ENCODE peak calls at places on chromosomes 3 and 15, in six cellular contexts. One of them, this sample, is unnamed.
A peak's percentile ranks its signal among the peaks of the same experiment; 100 is the strongest.

GRCh38 chr3:134079111-134079531 is 49.4 kb upstream of the SLCO2A1 start:
- DNase-seq in mucosa of descending colon: no peak
- DNase-seq in A549: no peak
- DNase-seq in SK-N-SH: no peak
- DNase-seq in lung: peak; percentile 22
- DNase-seq in colonic mucosa: no peak
- DNase-seq in this sample: no peak

GRCh38 chr15:83850015-83850414 is 196.1 kb downstream of the ADAMTSL3 start:
- DNase-seq in mucosa of descending colon: no peak
- DNase-seq in A549: no peak
- DNase-seq in SK-N-SH: no peak
- DNase-seq in lung: no peak
- DNase-seq in colonic mucosa: no peak
- DNase-seq in this sample: no peak

GRCh38 chr3:189883113-189883753 is 237.5 kb downstream of the P3H2 start:
- DNase-seq in mucosa of descending colon: no peak
- DNase-seq in A549: no peak
- DNase-seq in SK-N-SH: no peak
- DNase-seq in lung: no peak
- DNase-seq in colonic mucosa: no peak
- DNase-seq in this sample: no peak

GRCh38 chr15:57256941-57257340 is 119.4 kb upstream of the CGNL1 start:
- DNase-seq in mucosa of descending colon: no peak
- DNase-seq in A549: no peak
- DNase-seq in SK-N-SH: no peak
- DNase-seq in lung: no peak
- DNase-seq in colonic mucosa: no peak
- DNase-seq in this sample: no peak

GRCh38 chr15:68658641-68659358 is 80.0 kb downstream of the CORO2B start:
- DNase-seq in mucosa of descending colon: no peak
- DNase-seq in A549: no peak
- DNase-seq in SK-N-SH: no peak
- DNase-seq in lung: no peak
- DNase-seq in colonic mucosa: no peak
- DNase-seq in this sample: no peak

GRCh38 chr3:61521229-61521628 is 40.1 kb upstream of the PTPRG start:
- DNase-seq in mucosa of descending colon: no peak
- DNase-seq in A549: no peak
- DNase-seq in SK-N-SH: no peak
- DNase-seq in lung: no peak
- DNase-seq in colonic mucosa: no peak
- DNase-seq in this sample: no peak

GRCh38 chr3:167705840-167706239 is 28.9 kb downstream of the PDCD10 start:
- DNase-seq in mucosa of descending colon: no peak
- DNase-seq in A549: no peak
- DNase-seq in SK-N-SH: no peak
- DNase-seq in lung: no peak
- DNase-seq in colonic mucosa: no peak
- DNase-seq in this sample: no peak

GRCh38 chr3:23198801-23199200 is 4.3 kb upstream of the UBE2E2 start:
- DNase-seq in mucosa of descending colon: no peak
- DNase-seq in A549: no peak
- DNase-seq in SK-N-SH: no peak
- DNase-seq in lung: no peak
- DNase-seq in colonic mucosa: no peak
- DNase-seq in this sample: no peak

GRCh38 chr3:119069725-119070124 is 35.1 kb upstream of the IGSF11 start:
- DNase-seq in mucosa of descending colon: no peak
- DNase-seq in A549: no peak
- DNase-seq in SK-N-SH: no peak
- DNase-seq in lung: no peak
- DNase-seq in colonic mucosa: no peak
- DNase-seq in this sample: no peak

GRCh38 chr15:77042245-77042644 is 28.7 kb downstream of the TSPAN3 start:
- DNase-seq in mucosa of descending colon: no peak
- DNase-seq in A549: no peak
- DNase-seq in SK-N-SH: no peak
- DNase-seq in lung: no peak
- DNase-seq in colonic mucosa: no peak
- DNase-seq in this sample: no peak

GRCh38 chr3:113374078-113374477 is 67.2 kb downstream of the CFAP44 start:
- DNase-seq in mucosa of descending colon: no peak
- DNase-seq in A549: no peak
- DNase-seq in SK-N-SH: no peak
- DNase-seq in lung: no peak
- DNase-seq in colonic mucosa: no peak
- DNase-seq in this sample: no peak

GRCh38 chr15:68489426-68489825 is 57.5 kb upstream of the ITGA11 start:
- DNase-seq in mucosa of descending colon: no peak
- DNase-seq in A549: no peak
- DNase-seq in SK-N-SH: no peak
- DNase-seq in lung: no peak
- DNase-seq in colonic mucosa: no peak
- DNase-seq in this sample: no peak

GRCh38 chr3:106183762-106184391 is 315.1 kb upstream of the CBLB start:
- DNase-seq in mucosa of descending colon: no peak
- DNase-seq in A549: peak; percentile 6
- DNase-seq in SK-N-SH: no peak
- DNase-seq in lung: no peak
- DNase-seq in colonic mucosa: no peak
- DNase-seq in this sample: no peak

GRCh38 chr3:52280046-52280445 is 1.6 kb upstream of the WDR82 start:
- DNase-seq in mucosa of descending colon: no peak
- DNase-seq in A549: no peak
- DNase-seq in SK-N-SH: peak; percentile 68
- DNase-seq in lung: no peak
- DNase-seq in colonic mucosa: no peak
- DNase-seq in this sample: no peak

GRCh38 chr15:77032647-77033416 is 37.9 kb downstream of the PSTPIP1 start:
- DNase-seq in mucosa of descending colon: no peak
- DNase-seq in A549: no peak
- DNase-seq in SK-N-SH: peak; percentile 24
- DNase-seq in lung: no peak
- DNase-seq in colonic mucosa: peak; percentile 17
- DNase-seq in this sample: peak; percentile 11

GRCh38 chr3:150547045-150547753 is 612 bp downstream of the EIF2A start:
- DNase-seq in mucosa of descending colon: no peak
- DNase-seq in A549: peak; percentile 10
- DNase-seq in SK-N-SH: no peak
- DNase-seq in lung: no peak
- DNase-seq in colonic mucosa: no peak
- DNase-seq in this sample: no peak

GRCh38 chr3:31167666-31168065 is 273.2 kb upstream of the GADL1 start:
- DNase-seq in mucosa of descending colon: no peak
- DNase-seq in A549: no peak
- DNase-seq in SK-N-SH: no peak
- DNase-seq in lung: no peak
- DNase-seq in colonic mucosa: no peak
- DNase-seq in this sample: no peak
- H3K4me1 ChIP-seq in mucosa of descending colon: peaks cover 8% of the 10 kb centered on the region
- H3K4me1 ChIP-seq in A549: peaks cover 19% of the 10 kb centered on the region
- H3K4me1 ChIP-seq in SK-N-SH: no peaks in the 10 kb centered on the region
- H3K4me1 ChIP-seq in lung: no peaks in the 10 kb centered on the region
- H3K4me1 ChIP-seq in colonic mucosa: no peaks in the 10 kb centered on the region
- H3K4me1 ChIP-seq in this sample: no peaks in the 10 kb centered on the region

GRCh38 chr15:71056111-71056510 is 59.2 kb upstream of the THSD4 start:
- DNase-seq in mucosa of descending colon: no peak
- DNase-seq in A549: no peak
- DNase-seq in SK-N-SH: no peak
- DNase-seq in lung: no peak
- DNase-seq in colonic mucosa: no peak
- DNase-seq in this sample: no peak
- H3K4me1 ChIP-seq in mucosa of descending colon: peaks cover 8% of the 10 kb centered on the region
- H3K4me1 ChIP-seq in A549: peaks cover 22% of the 10 kb centered on the region
- H3K4me1 ChIP-seq in SK-N-SH: no peaks in the 10 kb centered on the region
- H3K4me1 ChIP-seq in lung: peaks cover 4% of the 10 kb centered on the region
- H3K4me1 ChIP-seq in colonic mucosa: no peaks in the 10 kb centered on the region
- H3K4me1 ChIP-seq in this sample: no peaks in the 10 kb centered on the region

GRCh38 chr3:100042577-100042981 is 71.7 kb downstream of the FILIP1L start:
- DNase-seq in mucosa of descending colon: no peak
- DNase-seq in A549: no peak
- DNase-seq in SK-N-SH: no peak
- DNase-seq in lung: no peak
- DNase-seq in colonic mucosa: no peak
- DNase-seq in this sample: no peak
- H3K4me1 ChIP-seq in mucosa of descending colon: peaks cover 32% of the 10 kb centered on the region
- H3K4me1 ChIP-seq in A549: peaks cover 59% of the 10 kb centered on the region
- H3K4me1 ChIP-seq in SK-N-SH: peaks cover 15% of the 10 kb centered on the region
- H3K4me1 ChIP-seq in lung: peaks cover 15% of the 10 kb centered on the region
- H3K4me1 ChIP-seq in colonic mucosa: peaks cover 8% of the 10 kb centered on the region
- H3K4me1 ChIP-seq in this sample: peaks cover 16% of the 10 kb centered on the region

DNA sequence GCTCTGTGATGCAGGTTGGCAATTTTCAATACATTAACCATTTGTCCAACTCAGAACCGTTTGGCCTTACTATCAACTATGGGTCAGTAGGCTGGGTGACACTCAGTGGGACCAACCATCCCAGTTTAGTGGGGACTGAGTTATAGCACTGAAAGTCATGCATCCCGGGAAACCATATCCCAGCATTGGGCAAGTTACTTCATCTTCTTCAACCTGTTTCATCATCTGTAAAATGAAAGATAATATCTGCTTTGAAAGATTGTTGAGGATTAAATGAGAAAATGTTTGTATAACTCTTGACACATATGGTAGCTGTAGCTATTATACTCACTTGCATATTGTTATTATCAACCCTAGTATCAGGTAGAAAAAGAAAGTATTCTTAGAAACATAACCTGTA is 11.9 kb downstream of the RAB27A start:
- DNase-seq in mucosa of descending colon: no peak
- DNase-seq in A549: no peak
- DNase-seq in SK-N-SH: no peak
- DNase-seq in lung: no peak
- DNase-seq in colonic mucosa: no peak
- DNase-seq in this sample: no peak
- H3K4me1 ChIP-seq in mucosa of descending colon: no peaks in the 10 kb centered on the region
- H3K4me1 ChIP-seq in A549: peaks cover 13% of the 10 kb centered on the region
- H3K4me1 ChIP-seq in SK-N-SH: peaks cover 16% of the 10 kb centered on the region
- H3K4me1 ChIP-seq in lung: no peaks in the 10 kb centered on the region
- H3K4me1 ChIP-seq in colonic mucosa: no peaks in the 10 kb centered on the region
- H3K4me1 ChIP-seq in this sample: no peaks in the 10 kb centered on the region

DNA sequence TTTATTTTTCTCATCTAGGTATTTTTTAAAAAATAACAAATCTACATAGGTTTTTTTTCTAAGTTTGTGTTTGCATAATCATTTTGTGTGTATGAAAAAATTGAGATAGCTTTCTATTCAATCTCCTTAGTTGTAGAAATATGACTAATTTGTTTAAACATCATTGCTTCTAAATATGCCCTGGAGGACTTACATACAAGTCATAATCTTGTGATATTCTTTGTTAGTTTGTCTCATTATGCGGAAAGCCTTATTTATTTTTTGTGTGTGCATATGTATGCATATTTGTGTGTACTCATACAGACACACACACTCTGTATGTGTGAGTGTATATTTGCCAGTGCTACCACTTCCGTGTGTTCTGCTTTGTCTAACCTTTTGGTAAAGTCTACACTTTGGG is 111.5 kb downstream of the FNDC3B start:
- DNase-seq in mucosa of descending colon: no peak
- DNase-seq in A549: no peak
- DNase-seq in SK-N-SH: no peak
- DNase-seq in lung: no peak
- DNase-seq in colonic mucosa: no peak
- DNase-seq in this sample: no peak
- H3K4me1 ChIP-seq in mucosa of descending colon: peaks cover 19% of the 10 kb centered on the region
- H3K4me1 ChIP-seq in A549: peaks cover 84% of the 10 kb centered on the region
- H3K4me1 ChIP-seq in SK-N-SH: peaks cover 22% of the 10 kb centered on the region
- H3K4me1 ChIP-seq in lung: peaks cover 48% of the 10 kb centered on the region
- H3K4me1 ChIP-seq in colonic mucosa: peaks cover 9% of the 10 kb centered on the region
- H3K4me1 ChIP-seq in this sample: peaks cover 6% of the 10 kb centered on the region

GRCh38 chr15:22960587-22960986 is 19.6 kb downstream of the CYFIP1 start:
- DNase-seq in mucosa of descending colon: no peak
- DNase-seq in A549: no peak
- DNase-seq in SK-N-SH: no peak
- DNase-seq in lung: no peak
- DNase-seq in colonic mucosa: no peak
- DNase-seq in this sample: no peak
- H3K4me1 ChIP-seq in mucosa of descending colon: peaks cover 13% of the 10 kb centered on the region
- H3K4me1 ChIP-seq in A549: peaks cover 9% of the 10 kb centered on the region
- H3K4me1 ChIP-seq in SK-N-SH: peaks cover 35% of the 10 kb centered on the region
- H3K4me1 ChIP-seq in lung: peaks cover 9% of the 10 kb centered on the region
- H3K4me1 ChIP-seq in colonic mucosa: no peaks in the 10 kb centered on the region
- H3K4me1 ChIP-seq in this sample: no peaks in the 10 kb centered on the region